ENCODE peak calls at places on chromosomes 4 and X, in nine cellular contexts. One of them, this sample, is unnamed.

GRCh38 chr4:54322817-54323417 is 93.8 kb downstream of the PDGFRA start:
- DNase-seq in NCI-H1092 treated with DMSO at 0.1 percent for 48 hours: peak; percentile 54
- DNase-seq in pons: peak; percentile 81
- DNase-seq in NCI-H2081: peak; percentile 87
- DNase-seq in neural crest cell: peak; percentile 64
- DNase-seq in NCI-H2029 treated with DMSO at 0.1 percent for 48 hours: peak; percentile 53
- DNase-seq in MV-4-11: peak; percentile 17
- DNase-seq in stimulated activated CD4-positive, alpha-beta T cell treated with anti-CD3 and anti-CD28 coated beads, Interleukin-4, amount 100 ng/mL, for 24 hours: peak; percentile 42
- DNase-seq in heart right ventricle: peak; percentile 26
- DNase-seq in this sample: peak; percentile 63

GRCh38 chr4:165922747-165923146 is 49.7 kb downstream of the TLL1 start:
- DNase-seq in NCI-H2081: no peak
- DNase-seq in MV-4-11: no peak
- DNase-seq in pons: no peak
- DNase-seq in NCI-H2029 treated with DMSO at 0.1 percent for 48 hours: no peak
- DNase-seq in stimulated activated CD4-positive, alpha-beta T cell treated with anti-CD3 and anti-CD28 coated beads, Interleukin-4, amount 100 ng/mL, for 24 hours: no peak
- DNase-seq in heart right ventricle: no peak
- DNase-seq in NCI-H1092 treated with DMSO at 0.1 percent for 48 hours: peak; percentile 6
- DNase-seq in neural crest cell: no peak
- DNase-seq in this sample: no peak

GRCh38 chr4:151198748-151199147 is 78.2 kb upstream of the PRSS48 start:
- DNase-seq in NCI-H2081: no peak
- DNase-seq in neural crest cell: no peak
- DNase-seq in stimulated activated CD4-positive, alpha-beta T cell treated with anti-CD3 and anti-CD28 coated beads, Interleukin-4, amount 100 ng/mL, for 24 hours: no peak
- DNase-seq in NCI-H1092 treated with DMSO at 0.1 percent for 48 hours: no peak
- DNase-seq in pons: peak; percentile 89
- DNase-seq in MV-4-11: no peak
- DNase-seq in NCI-H2029 treated with DMSO at 0.1 percent for 48 hours: no peak
- DNase-seq in heart right ventricle: no peak
- DNase-seq in this sample: no peak

GRCh38 chr4:61426229-61426628 is 226.1 kb downstream of the ADGRL3 start:
- DNase-seq in NCI-H2029 treated with DMSO at 0.1 percent for 48 hours: no peak
- DNase-seq in neural crest cell: no peak
- DNase-seq in NCI-H1092 treated with DMSO at 0.1 percent for 48 hours: no peak
- DNase-seq in stimulated activated CD4-positive, alpha-beta T cell treated with anti-CD3 and anti-CD28 coated beads, Interleukin-4, amount 100 ng/mL, for 24 hours: no peak
- DNase-seq in pons: no peak
- DNase-seq in MV-4-11: no peak
- DNase-seq in heart right ventricle: no peak
- DNase-seq in NCI-H2081: no peak
- DNase-seq in this sample: no peak

GRCh38 chr4:85734446-85734845 is 259.5 kb downstream of the ARHGAP24 start:
- DNase-seq in NCI-H2029 treated with DMSO at 0.1 percent for 48 hours: no peak
- DNase-seq in NCI-H1092 treated with DMSO at 0.1 percent for 48 hours: no peak
- DNase-seq in MV-4-11: no peak
- DNase-seq in NCI-H2081: no peak
- DNase-seq in heart right ventricle: no peak
- DNase-seq in pons: peak; percentile 77
- DNase-seq in stimulated activated CD4-positive, alpha-beta T cell treated with anti-CD3 and anti-CD28 coated beads, Interleukin-4, amount 100 ng/mL, for 24 hours: no peak
- DNase-seq in neural crest cell: no peak
- DNase-seq in this sample: no peak

GRCh38 chrX:15425024-15425423 is 40.8 kb upstream of the VEGFD start:
- DNase-seq in NCI-H2081: no peak
- DNase-seq in heart right ventricle: no peak
- DNase-seq in NCI-H1092 treated with DMSO at 0.1 percent for 48 hours: no peak
- DNase-seq in NCI-H2029 treated with DMSO at 0.1 percent for 48 hours: no peak
- DNase-seq in stimulated activated CD4-positive, alpha-beta T cell treated with anti-CD3 and anti-CD28 coated beads, Interleukin-4, amount 100 ng/mL, for 24 hours: no peak
- DNase-seq in neural crest cell: no peak
- DNase-seq in pons: no peak
- DNase-seq in MV-4-11: no peak
- DNase-seq in this sample: no peak

GRCh38 chr4:89752932-89753598 is 83.9 kb downstream of the SNCA start:
- DNase-seq in stimulated activated CD4-positive, alpha-beta T cell treated with anti-CD3 and anti-CD28 coated beads, Interleukin-4, amount 100 ng/mL, for 24 hours: no peak
- DNase-seq in heart right ventricle: no peak
- DNase-seq in pons: peak; percentile 68
- DNase-seq in NCI-H2081: no peak
- DNase-seq in NCI-H2029 treated with DMSO at 0.1 percent for 48 hours: no peak
- DNase-seq in NCI-H1092 treated with DMSO at 0.1 percent for 48 hours: no peak
- DNase-seq in MV-4-11: no peak
- DNase-seq in neural crest cell: no peak
- DNase-seq in this sample: no peak

GRCh38 chrX:40845331-40845911 is 110.1 kb upstream of the MED14 start:
- DNase-seq in pons: peak; percentile 41
- DNase-seq in neural crest cell: no peak
- DNase-seq in NCI-H1092 treated with DMSO at 0.1 percent for 48 hours: no peak
- DNase-seq in NCI-H2029 treated with DMSO at 0.1 percent for 48 hours: no peak
- DNase-seq in NCI-H2081: no peak
- DNase-seq in heart right ventricle: no peak
- DNase-seq in MV-4-11: no peak
- DNase-seq in stimulated activated CD4-positive, alpha-beta T cell treated with anti-CD3 and anti-CD28 coated beads, Interleukin-4, amount 100 ng/mL, for 24 hours: no peak
- DNase-seq in this sample: no peak

GRCh38 chr4:183106839-183107238 is 7.8 kb downstream of the WWC2 start:
- DNase-seq in NCI-H2081: no peak
- DNase-seq in MV-4-11: no peak
- DNase-seq in neural crest cell: no peak
- DNase-seq in pons: no peak
- DNase-seq in heart right ventricle: no peak
- DNase-seq in stimulated activated CD4-positive, alpha-beta T cell treated with anti-CD3 and anti-CD28 coated beads, Interleukin-4, amount 100 ng/mL, for 24 hours: no peak
- DNase-seq in NCI-H2029 treated with DMSO at 0.1 percent for 48 hours: no peak
- DNase-seq in NCI-H1092 treated with DMSO at 0.1 percent for 48 hours: no peak
- DNase-seq in this sample: no peak

GRCh38 chr4:42302348-42302747 is 94.9 kb upstream of the SHISA3 start:
- DNase-seq in NCI-H2029 treated with DMSO at 0.1 percent for 48 hours: no peak
- DNase-seq in MV-4-11: peak; percentile 62
- DNase-seq in heart right ventricle: no peak
- DNase-seq in NCI-H1092 treated with DMSO at 0.1 percent for 48 hours: peak; percentile 63
- DNase-seq in pons: peak; percentile 80
- DNase-seq in NCI-H2081: peak; percentile 65
- DNase-seq in neural crest cell: peak; percentile 22
- DNase-seq in stimulated activated CD4-positive, alpha-beta T cell treated with anti-CD3 and anti-CD28 coated beads, Interleukin-4, amount 100 ng/mL, for 24 hours: no peak
- DNase-seq in this sample: peak; percentile 62

GRCh38 chr4:98468744-98469143 is 189.7 kb downstream of the TSPAN5 start:
- DNase-seq in neural crest cell: peak; percentile 8
- DNase-seq in stimulated activated CD4-positive, alpha-beta T cell treated with anti-CD3 and anti-CD28 coated beads, Interleukin-4, amount 100 ng/mL, for 24 hours: no peak
- DNase-seq in heart right ventricle: peak; percentile 29
- DNase-seq in NCI-H2029 treated with DMSO at 0.1 percent for 48 hours: no peak
- DNase-seq in NCI-H2081: no peak
- DNase-seq in MV-4-11: no peak
- DNase-seq in NCI-H1092 treated with DMSO at 0.1 percent for 48 hours: no peak
- DNase-seq in pons: peak; percentile 70
- DNase-seq in this sample: no peak

GRCh38 chr4:137700751-137701150 is 168.5 kb upstream of the PCDH18 start:
- DNase-seq in MV-4-11: peak; percentile 26
- DNase-seq in pons: no peak
- DNase-seq in NCI-H2029 treated with DMSO at 0.1 percent for 48 hours: no peak
- DNase-seq in stimulated activated CD4-positive, alpha-beta T cell treated with anti-CD3 and anti-CD28 coated beads, Interleukin-4, amount 100 ng/mL, for 24 hours: no peak
- DNase-seq in heart right ventricle: no peak
- DNase-seq in NCI-H2081: no peak
- DNase-seq in neural crest cell: no peak
- DNase-seq in NCI-H1092 treated with DMSO at 0.1 percent for 48 hours: no peak
- DNase-seq in this sample: no peak

GRCh38 chr4:54657556-54658313 is at the start of gene KIT:
- DNase-seq in NCI-H2029 treated with DMSO at 0.1 percent for 48 hours: no peak
- DNase-seq in NCI-H2081: peak; percentile 77
- DNase-seq in stimulated activated CD4-positive, alpha-beta T cell treated with anti-CD3 and anti-CD28 coated beads, Interleukin-4, amount 100 ng/mL, for 24 hours: peak; percentile 8
- DNase-seq in MV-4-11: no peak
- DNase-seq in heart right ventricle: peak; percentile 35
- DNase-seq in neural crest cell: peak; percentile 76
- DNase-seq in pons: no peak
- DNase-seq in NCI-H1092 treated with DMSO at 0.1 percent for 48 hours: peak; percentile 82
- DNase-seq in this sample: peak; percentile 64

GRCh38 chrX:1462596-1463251 is 10.0 kb upstream of the ASMTL start:
- DNase-seq in stimulated activated CD4-positive, alpha-beta T cell treated with anti-CD3 and anti-CD28 coated beads, Interleukin-4, amount 100 ng/mL, for 24 hours: peak; percentile 80
- DNase-seq in heart right ventricle: no peak
- DNase-seq in NCI-H1092 treated with DMSO at 0.1 percent for 48 hours: no peak
- DNase-seq in MV-4-11: no peak
- DNase-seq in NCI-H2029 treated with DMSO at 0.1 percent for 48 hours: no peak
- DNase-seq in neural crest cell: no peak
- DNase-seq in pons: no peak
- DNase-seq in NCI-H2081: no peak
- DNase-seq in this sample: no peak

GRCh38 chr4:122346036-122346435 is 32.8 kb upstream of the ADAD1 start:
- DNase-seq in MV-4-11: no peak
- DNase-seq in neural crest cell: no peak
- DNase-seq in heart right ventricle: no peak
- DNase-seq in NCI-H1092 treated with DMSO at 0.1 percent for 48 hours: no peak
- DNase-seq in stimulated activated CD4-positive, alpha-beta T cell treated with anti-CD3 and anti-CD28 coated beads, Interleukin-4, amount 100 ng/mL, for 24 hours: no peak
- DNase-seq in pons: no peak
- DNase-seq in NCI-H2029 treated with DMSO at 0.1 percent for 48 hours: no peak
- DNase-seq in NCI-H2081: no peak
- DNase-seq in this sample: no peak